ENCODE peak calls at places on chromosomes 3 and 15, in four cellular contexts. G is K562, Y is A549, X is HepG2. N is an unnamed sample.

GRCh38 chr15:101657968-101658784 is 6.0 kb upstream of the TM2D3 start:
- DNase-seq in G (peak; percentile 34), Y (no peak), X (no peak), N (no peak)

GRCh38 chr3:46280105-46280797 is 38.0 kb downstream of the CCR3 start:
- DNase-seq in G (no peak), Y (no peak), X (no peak), N (peak; percentile 30)

GRCh38 chr15:84625125-84625524 is 24.3 kb downstream of the ZSCAN2 start:
- DNase-seq in G (peak; percentile 27), Y (no peak), X (no peak), N (no peak)

GRCh38 chr3:21912656-21913055 is 161.6 kb upstream of the ZNF385D start:
- DNase-seq in G (no peak), Y (no peak), X (no peak), N (peak; percentile 28)

GRCh38 chr3:71972031-71972430 is 187.1 kb upstream of the PROK2 start:
- DNase-seq in G (no peak), Y (no peak), X (no peak), N (no peak)

GRCh38 chr15:81385110-81386076 is 11.4 kb upstream of the TMC3 start:
- DNase-seq in G (no peak), Y (no peak), X (peak; percentile 55), N (no peak)

GRCh38 chr3:120198305-120198878 is 86.6 kb downstream of the GPR156 start:
- DNase-seq in G (no peak), Y (peak; percentile 59), X (peak; percentile 8), N (peak; percentile 41)

GRCh38 chr3:29245441-29245840 is 35.4 kb upstream of the RBMS3 start:
- DNase-seq in G (no peak), Y (no peak), X (no peak), N (no peak)

GRCh38 chr3:27657871-27658270 is 64.3 kb downstream of the EOMES start:
- DNase-seq in G (no peak), Y (no peak), X (no peak), N (no peak)

DNA sequence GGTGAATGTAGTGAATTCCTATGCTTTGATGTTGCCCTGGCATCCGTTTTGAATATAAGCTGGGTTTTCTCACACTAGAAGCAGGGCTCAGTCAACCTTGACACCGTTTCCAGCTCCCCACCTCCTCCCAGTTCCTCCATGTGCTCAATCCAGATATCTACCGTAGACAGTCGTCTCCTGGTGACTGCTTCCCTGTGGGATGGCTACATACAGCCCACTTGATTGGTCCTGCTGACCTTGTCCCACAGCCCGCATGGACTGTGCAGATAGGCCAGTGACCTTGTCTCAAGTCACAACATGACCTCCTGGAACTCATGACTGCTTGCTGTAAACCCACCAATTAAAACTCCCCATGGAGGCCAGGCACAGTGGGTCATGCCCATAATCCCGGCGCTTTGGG is 8.1 kb downstream of the SEMA7A start:
- DNase-seq in G (peak; percentile 77), Y (no peak), X (no peak), N (no peak)
- TF ChIP-seq MAZ in G (no peak), Y (no peak), X (no peak), N (no peak)

GRCh38 chr3:188855690-188856089 is 316.1 kb upstream of the TPRG1 start:
- DNase-seq in G (no peak), Y (no peak), X (no peak), N (no peak)
- TF ChIP-seq MAZ in G (no peak), Y (no peak), X (no peak), N (no peak)

GRCh38 chr15:77649019-77649418 is 16.3 kb upstream of the LINGO1 start:
- DNase-seq in G (no peak), Y (no peak), X (no peak), N (no peak)

GRCh38 chr15:77653832-77654480 is 21.2 kb upstream of the LINGO1 start:
- DNase-seq in G (no peak), Y (no peak), X (no peak), N (no peak)

GRCh38 chr15:77647961-77648360 is 15.2 kb upstream of the LINGO1 start:
- DNase-seq in G (no peak), Y (no peak), X (no peak), N (no peak)

GRCh38 chr15:77649610-77650009 is 16.9 kb upstream of the LINGO1 start:
- DNase-seq in G (no peak), Y (no peak), X (no peak), N (no peak)

DNA sequence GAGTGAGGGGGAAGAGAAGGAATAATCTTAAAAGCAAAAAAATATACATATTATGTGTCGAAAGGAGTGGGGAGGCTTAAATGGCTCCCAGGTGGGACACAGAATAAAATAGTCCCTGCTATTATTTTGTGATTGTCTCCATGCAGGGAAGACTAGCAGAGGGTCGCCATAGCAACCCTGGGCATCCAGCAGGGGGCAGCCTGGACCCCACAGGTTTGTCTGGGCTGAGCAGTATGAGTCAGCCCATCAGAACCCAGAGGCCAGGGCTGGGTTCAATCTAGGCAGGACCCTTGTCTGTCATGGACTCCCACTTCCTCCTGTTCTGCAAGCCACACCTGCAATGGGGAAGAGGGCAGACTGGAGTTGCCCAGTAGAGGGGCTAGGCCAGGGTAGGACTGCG is 17.6 kb upstream of the LINGO1 start:
- DNase-seq in G (peak; percentile 62), Y (peak; percentile 41), X (peak; percentile 29), N (no peak)
- TF ChIP-seq MAZ in G (no peak), Y (no peak), X (no peak), N (no peak)

GRCh38 chr15:39833515-39833981 is 50.9 kb upstream of the FSIP1 start:
- DNase-seq in G (no peak), Y (no peak), X (no peak), N (peak; percentile 78)

GRCh38 chr15:39830166-39830565 is 47.5 kb upstream of the FSIP1 start:
- DNase-seq in G (no peak), Y (no peak), X (no peak), N (no peak)

GRCh38 chr15:39823634-39824033 is 41.0 kb upstream of the FSIP1 start:
- DNase-seq in G (no peak), Y (no peak), X (no peak), N (no peak)

GRCh38 chr15:39834256-39834655 is 51.6 kb upstream of the FSIP1 start:
- DNase-seq in G (no peak), Y (no peak), X (no peak), N (peak; percentile 70)

GRCh38 chr15:39828374-39828931 is 45.8 kb upstream of the FSIP1 start:
- DNase-seq in G (no peak), Y (no peak), X (no peak), N (peak; percentile 60)
- TF ChIP-seq MAZ in G (no peak), Y (no peak), X (no peak), N (no peak)

GRCh38 chr3:58492385-58492970 is 582 bp downstream of the KCTD6 start:
- DNase-seq in G (peak; percentile 15), Y (no peak), X (no peak), N (no peak)
- TF ChIP-seq MAZ in G (no peak), Y (no peak), X (no peak), N (no peak)

GRCh38 chr15:34341922-34342736 is 807 bp downstream of the NOP10 start:
- DNase-seq in G (no peak), Y (peak; percentile 21), X (no peak), N (no peak)
- TF ChIP-seq MAZ in G (no peak), Y (no peak), X (no peak), N (no peak)

GRCh38 chr3:187227658-187228258 is 30.5 kb downstream of the RTP1 start:
- DNase-seq in G (no peak), Y (peak; percentile 30), X (no peak), N (peak; percentile 86)

GRCh38 chr3:187222801-187223200 is 25.5 kb downstream of the RTP1 start:
- DNase-seq in G (no peak), Y (no peak), X (peak; percentile 24), N (no peak)

GRCh38 chr3:187228740-187229139 is 31.5 kb downstream of the RTP1 start:
- DNase-seq in G (no peak), Y (no peak), X (no peak), N (no peak)

GRCh38 chr3:187223799-187224198 is 26.5 kb downstream of the RTP1 start:
- DNase-seq in G (no peak), Y (no peak), X (no peak), N (peak; percentile 45)
- TF ChIP-seq MAZ in G (no peak), Y (no peak), X (no peak), N (no peak)

N was measured in IMR-90.